ENCODE peak calls at places on chromosome 1, in four cellular contexts. D is endothelial cell, O is NCI-H1417 treated with DMSO at 0.1 percent for 48 hours, P is posterior cingulate gyrus. A is an unnamed sample.

GRCh38 chr1:71400050-71400449 is 319.2 kb upstream of the ZRANB2 start:
- DNase-seq in D (no peak), O (no peak), P (no peak), A (no peak)

GRCh38 chr1:16116625-16117024 is 39.2 kb downstream of the EPHA2 start:
- DNase-seq in D (no peak), O (no peak), P (no peak), A (no peak)

GRCh38 chr1:180157576-180158057 is 2.9 kb downstream of the QSOX1 start:
- DNase-seq in D (no peak), O (no peak), P (no peak), A (peak)

GRCh38 chr1:57796609-57797008 is 372.7 kb upstream of the DAB1 start:
- DNase-seq in D (no peak), O (no peak), P (no peak), A (no peak)

GRCh38 chr1:36172983-36173382 is 17.0 kb downstream of the MAP7D1 start:
- DNase-seq in D (no peak), O (no peak), P (no peak), A (no peak)

GRCh38 chr1:21312407-21312992 is 22.2 kb upstream of the ECE1 start:
- DNase-seq in D (no peak), O (no peak), P (no peak), A (no peak)

GRCh38 chr1:2443285-2444137 is 31.1 kb upstream of the PEX10 start:
- DNase-seq in D (peak), O (no peak), P (peak), A (no peak)

GRCh38 chr1:92478393-92478792 is 8.3 kb downstream of the GFI1 start:
- DNase-seq in D (no peak), O (no peak), P (no peak), A (no peak)

GRCh38 chr1:212782422-212783154 is 9.0 kb downstream of the NSL1 start:
- DNase-seq in D (no peak), O (no peak), P (no peak), A (peak)

GRCh38 chr1:62800825-62801306 is 16.9 kb downstream of the ATG4C start:
- DNase-seq in D (no peak), O (no peak), P (no peak), A (no peak)

GRCh38 chr1:178238722-178239510 is 145.0 kb downstream of the RASAL2 start:
- DNase-seq in D (no peak), O (no peak), P (no peak), A (no peak)

GRCh38 chr1:62318756-62319544 is at the start of gene KANK4:
- DNase-seq in D (peak), O (no peak), P (no peak), A (no peak)

GRCh38 chr1:27031235-27032118 is 18.8 kb upstream of the TENT5B start:
- DNase-seq in D (peak), O (no peak), P (peak), A (peak)

GRCh38 chr1:4935807-4936206 is 281.4 kb downstream of the AJAP1 start:
- DNase-seq in D (no peak), O (no peak), P (no peak), A (no peak)

GRCh38 chr1:151508721-151509292 is 2.4 kb upstream of the CGN start:
- DNase-seq in D (no peak), O (no peak), P (no peak), A (no peak)

GRCh38 chr1:50458507-50458906 is 35.3 kb upstream of the DMRTA2 start:
- DNase-seq in D (no peak), O (no peak), P (no peak), A (no peak)

GRCh38 chr1:82586473-82586872 is 785.7 kb downstream of the ADGRL2 start:
- DNase-seq in D (no peak), O (no peak), P (no peak), A (no peak)

GRCh38 chr1:81414417-81415087 is 386.2 kb upstream of the ADGRL2 start:
- DNase-seq in D (peak), O (no peak), P (no peak), A (peak)

GRCh38 chr1:203828002-203828401 is 32.6 kb downstream of the ZBED6 start:
- DNase-seq in D (no peak), O (no peak), P (no peak), A (no peak)

GRCh38 chr1:150613061-150613920 is 16.1 kb downstream of the ENSA start:
- DNase-seq in D (no peak), O (no peak), P (no peak), A (no peak)

GRCh38 chr1:27575861-27576331 is 28.0 kb downstream of the AHDC1 start:
- DNase-seq in D (peak), O (no peak), P (peak), A (peak)

GRCh38 chr1:109625601-109626560 is 6.2 kb downstream of the AMPD2 start:
- DNase-seq in D (no peak), O (no peak), P (no peak), A (no peak)

GRCh38 chr1:193031431-193031830 is 27.7 kb downstream of the UCHL5 start:
- DNase-seq in D (no peak), O (no peak), P (no peak), A (no peak)

GRCh38 chr1:111702504-111703050 is 36.6 kb downstream of the INKA2 start:
- DNase-seq in D (no peak), O (no peak), P (no peak), A (no peak)

GRCh38 chr1:40773748-40774265 is 9.8 kb upstream of the KCNQ4 start:
- DNase-seq in D (no peak), O (no peak), P (no peak), A (no peak)

GRCh38 chr1:47650606-47651005 is 212.8 kb downstream of the FOXD2 start:
- DNase-seq in D (no peak), O (no peak), P (no peak), A (no peak)

GRCh38 chr1:181134543-181135461 is 46.3 kb downstream of the IER5 start:
- DNase-seq in D (no peak), O (no peak), P (no peak), A (no peak)

GRCh38 chr1:167109125-167109524 is 15.2 kb downstream of the STYXL2 start:
- DNase-seq in D (no peak), O (no peak), P (no peak), A (peak)

GRCh38 chr1:224780736-224781135 is 148.7 kb upstream of the DNAH14 start:
- DNase-seq in D (no peak), O (no peak), P (no peak), A (no peak)

GRCh38 chr1:225460737-225461532 is 33.1 kb upstream of the LBR start:
- DNase-seq in D (no peak), O (no peak), P (peak), A (no peak)

GRCh38 chr1:92065042-92065441 is 10.2 kb downstream of the SETSIP start:
- DNase-seq in D (no peak), O (no peak), P (no peak), A (peak)

GRCh38 chr1:110337704-110338199 is 1.4 kb upstream of the RBM15 start:
- DNase-seq in D (peak), O (no peak), P (peak), A (peak)

GRCh38 chr1:94778808-94779207 is 41.3 kb upstream of the SLC44A3 start:
- DNase-seq in D (no peak), O (no peak), P (no peak), A (peak)

GRCh38 chr1:19083081-19083480 is 126.6 kb upstream of the IFFO2 start:
- DNase-seq in D (no peak), O (no peak), P (no peak), A (no peak)

GRCh38 chr1:115668579-115668978 is 26.8 kb downstream of the VANGL1 start:
- DNase-seq in D (no peak), O (no peak), P (no peak), A (no peak)

A was measured in T47D.